ENCODE peak calls at places on chromosomes 4 and X, in six cellular contexts. G is substantia nigra, U is GM12864, K is KG1, O is A549, M is NCI-H187. W is an unnamed sample.

GRCh38 chrX:68498508-68499379 is at the start of gene YIPF6:
- DNase-seq in G (peak; percentile 56), M (peak; percentile 26), U (no peak), K (peak; percentile 38), O (peak; percentile 56), W (peak; percentile 19)

GRCh38 chr4:15658136-15658535 is 3.0 kb upstream of the FBXL5 start:
- DNase-seq in O (no peak), U (no peak), K (no peak), G (no peak), M (no peak), W (no peak)

GRCh38 chr4:63325140-63325539 is 1084.1 kb downstream of the TECRL start:
- DNase-seq in U (no peak), O (no peak), K (no peak), M (no peak), G (no peak), W (no peak)

GRCh38 chr4:123421227-123421941 is 24.8 kb downstream of the SPRY1 start:
- DNase-seq in U (no peak), M (no peak), G (no peak), O (no peak), K (peak; percentile 39), W (no peak)

GRCh38 chr4:151921811-151922210 is 161.0 kb upstream of the GATB start:
- DNase-seq in O (no peak), U (no peak), M (no peak), G (no peak), K (no peak), W (no peak)

GRCh38 chr4:78775278-78776030 is 696 bp upstream of the BMP2K start:
- DNase-seq in M (peak; percentile 86), O (peak; percentile 51), K (peak; percentile 84), G (peak; percentile 90), U (peak; percentile 62), W (peak; percentile 32)

GRCh38 chrX:3820170-3820569 is 106.7 kb upstream of the PRKX start:
- DNase-seq in O (no peak), U (no peak), K (no peak), G (no peak), M (no peak), W (no peak)

GRCh38 chrX:13087322-13088154 is 43.1 kb upstream of the FAM9C start:
- DNase-seq in K (peak; percentile 32), M (no peak), U (peak; percentile 91), G (no peak), O (no peak), W (no peak)

GRCh38 chr4:155582971-155583437 is 83.6 kb upstream of the GUCY1A1 start:
- DNase-seq in O (no peak), G (no peak), M (no peak), U (no peak), K (no peak), W (no peak)

GRCh38 chr4:61886180-61886579 is 686.1 kb downstream of the ADGRL3 start:
- DNase-seq in M (no peak), K (no peak), G (no peak), O (no peak), U (no peak), W (no peak)

GRCh38 chr4:19689511-19689910 is 562.2 kb upstream of the SLIT2 start:
- DNase-seq in G (no peak), U (no peak), O (no peak), M (no peak), K (no peak), W (no peak)

GRCh38 chr4:73208376-73208775 is 50.2 kb downstream of the ANKRD17 start:
- DNase-seq in M (no peak), G (no peak), U (no peak), K (no peak), O (no peak), W (no peak)

GRCh38 chrX:49042581-49043219 is 457 bp downstream of the TFE3 start:
- DNase-seq in K (no peak), O (no peak), U (no peak), M (no peak), G (no peak), W (no peak)

GRCh38 chrX:42247241-42247640 is 323.9 kb upstream of the CASK start:
- DNase-seq in O (no peak), M (no peak), G (no peak), K (no peak), U (no peak), W (no peak)

GRCh38 chr4:8597319-8597718 is 4.8 kb downstream of the CPZ start:
- DNase-seq in K (no peak), U (no peak), G (no peak), O (no peak), M (no peak), W (no peak)

GRCh38 chrX:41846714-41847113 is 76.6 kb downstream of the CASK start:
- DNase-seq in O (no peak), M (no peak), G (no peak), K (no peak), U (no peak), W (no peak)

GRCh38 chrX:131747173-131747572 is 203.3 kb downstream of the OR13H1 start:
- DNase-seq in U (no peak), G (peak; percentile 65), M (peak; percentile 86), K (no peak), O (peak; percentile 62), W (peak; percentile 10)

GRCh38 chrX:70169281-70169680 is 8.0 kb upstream of the DGAT2L6 start:
- DNase-seq in M (no peak), G (no peak), K (no peak), U (no peak), O (no peak), W (no peak)

GRCh38 chr4:188976644-188977115 is 837.4 kb downstream of the TRIML1 start:
- DNase-seq in G (no peak), O (no peak), U (no peak), M (peak; percentile 9), K (no peak), W (no peak)

GRCh38 chr4:26407466-26407865 is 82.8 kb downstream of the CCKAR start:
- DNase-seq in K (no peak), G (no peak), M (no peak), U (no peak), O (no peak), W (no peak)

GRCh38 chrX:119880552-119881437 is 9.2 kb downstream of the NDUFA1 start:
- DNase-seq in G (no peak), U (peak; percentile 21), K (no peak), O (peak; percentile 59), M (no peak), W (no peak)

GRCh38 chrX:39753296-39753996 is 344.3 kb downstream of the BCOR start:
- DNase-seq in O (no peak), M (no peak), U (no peak), K (no peak), G (no peak), W (no peak)

GRCh38 chrX:74534569-74535038 is 79.8 kb downstream of the RLIM start:
- DNase-seq in G (no peak), U (no peak), O (no peak), M (no peak), K (no peak), W (no peak)

GRCh38 chr4:89204624-89205023 is 93.3 kb downstream of the TIGD2 start:
- DNase-seq in K (no peak), U (no peak), O (no peak), G (no peak), M (no peak), W (no peak)

GRCh38 chr4:76210502-76210901 is 3.1 kb downstream of the SCARB2 start:
- DNase-seq in U (no peak), O (no peak), G (no peak), M (no peak), K (no peak), W (no peak)

GRCh38 chr4:100062921-100063320 is 112.8 kb upstream of the H2AZ1 start:
- DNase-seq in K (no peak), O (no peak), M (no peak), G (no peak), U (no peak), W (no peak)

GRCh38 chrX:107674480-107675364 is 46.4 kb downstream of the PRPS1 start:
- DNase-seq in U (no peak), G (no peak), O (no peak), K (no peak), M (no peak), W (no peak)

GRCh38 chr4:48668254-48669017 is 111.6 kb downstream of the FRYL start:
- DNase-seq in K (no peak), G (no peak), O (no peak), U (no peak), M (no peak), W (peak; percentile 9)

GRCh38 chrX:54786972-54787371 is 11.1 kb downstream of the ITIH6 start:
- DNase-seq in U (no peak), K (no peak), G (no peak), O (no peak), M (no peak), W (no peak)

GRCh38 chr4:85966308-85966882 is 393.5 kb downstream of the MAPK10 start:
- DNase-seq in U (no peak), M (no peak), O (no peak), G (no peak), K (no peak), W (no peak)

GRCh38 chr4:84956014-84956413 is 10.5 kb downstream of the WDFY3 start:
- DNase-seq in U (no peak), G (no peak), M (no peak), K (no peak), O (no peak), W (peak; percentile 12)

GRCh38 chrX:31178064-31178768 is 106.4 kb upstream of the FTHL17 start:
- DNase-seq in O (no peak), M (no peak), K (no peak), G (no peak), U (no peak), W (no peak)

W was measured in DMS79.